ENCODE peak calls at places on chromosomes 5 and 9, in eight cellular contexts. One of them, this sample, is unnamed.

GRCh38 chr5:172150514-172151425 is 37.3 kb downstream of the STK10 start:
- DNase-seq in GM12892: peak
- DNase-seq in H1: no peak
- DNase-seq in ovary: no peak
- DNase-seq in IMR-90: peak
- DNase-seq in NB4: peak
- DNase-seq in HepG2: no peak
- DNase-seq in breast epithelium: no peak
- DNase-seq in this sample: peak

GRCh38 chr5:136374003-136374402 is 8.7 kb upstream of the TRPC7 start:
- DNase-seq in IMR-90: peak
- DNase-seq in H1: no peak
- DNase-seq in breast epithelium: no peak
- DNase-seq in NB4: peak
- DNase-seq in HepG2: peak
- DNase-seq in GM12892: no peak
- DNase-seq in ovary: no peak
- DNase-seq in this sample: peak

GRCh38 chr9:82117528-82117927 is 129.0 kb downstream of the SPATA31D1 start:
- DNase-seq in IMR-90: no peak
- DNase-seq in ovary: no peak
- DNase-seq in breast epithelium: no peak
- DNase-seq in GM12892: no peak
- DNase-seq in H1: no peak
- DNase-seq in NB4: no peak
- DNase-seq in HepG2: no peak
- DNase-seq in this sample: no peak

GRCh38 chr5:170917113-170917512 is 55.3 kb downstream of the RANBP17 start:
- DNase-seq in NB4: no peak
- DNase-seq in IMR-90: no peak
- DNase-seq in breast epithelium: no peak
- DNase-seq in H1: no peak
- DNase-seq in HepG2: no peak
- DNase-seq in GM12892: no peak
- DNase-seq in ovary: no peak
- DNase-seq in this sample: no peak

GRCh38 chr5:8061140-8061469 is 192.2 kb downstream of the MTRR start:
- DNase-seq in breast epithelium: no peak
- DNase-seq in IMR-90: no peak
- DNase-seq in GM12892: no peak
- DNase-seq in ovary: no peak
- DNase-seq in NB4: no peak
- DNase-seq in H1: no peak
- DNase-seq in HepG2: no peak
- DNase-seq in this sample: no peak

GRCh38 chr9:133441571-133441970 is 18.2 kb upstream of the CACFD1 start:
- DNase-seq in breast epithelium: no peak
- DNase-seq in NB4: peak
- DNase-seq in ovary: no peak
- DNase-seq in HepG2: no peak
- DNase-seq in H1: no peak
- DNase-seq in GM12892: no peak
- DNase-seq in IMR-90: no peak
- DNase-seq in this sample: no peak

GRCh38 chr5:126446498-126447224 is 23.5 kb downstream of the GRAMD2B start:
- DNase-seq in H1: no peak
- DNase-seq in IMR-90: peak
- DNase-seq in NB4: no peak
- DNase-seq in HepG2: no peak
- DNase-seq in breast epithelium: no peak
- DNase-seq in ovary: no peak
- DNase-seq in GM12892: no peak
- DNase-seq in this sample: no peak

GRCh38 chr5:112923148-112923917 is 1.3 kb upstream of the REEP5 start:
- DNase-seq in H1: no peak
- DNase-seq in HepG2: no peak
- DNase-seq in ovary: no peak
- DNase-seq in NB4: peak
- DNase-seq in GM12892: peak
- DNase-seq in IMR-90: no peak
- DNase-seq in breast epithelium: no peak
- DNase-seq in this sample: no peak

GRCh38 chr9:91395553-91396470 is 27.8 kb downstream of the NFIL3 start:
- DNase-seq in IMR-90: peak
- DNase-seq in NB4: peak
- DNase-seq in H1: no peak
- DNase-seq in ovary: no peak
- DNase-seq in HepG2: no peak
- DNase-seq in GM12892: no peak
- DNase-seq in breast epithelium: no peak
- DNase-seq in this sample: no peak

GRCh38 chr5:151086905-151087360 is 6.1 kb upstream of the TNIP1 start:
- DNase-seq in breast epithelium: no peak
- DNase-seq in H1: no peak
- DNase-seq in IMR-90: peak
- DNase-seq in ovary: no peak
- DNase-seq in NB4: no peak
- DNase-seq in HepG2: no peak
- DNase-seq in GM12892: peak
- DNase-seq in this sample: no peak

GRCh38 chr9:85302860-85303779 is 438.6 kb downstream of the AGTPBP1 start:
- DNase-seq in H1: no peak
- DNase-seq in HepG2: no peak
- DNase-seq in IMR-90: no peak
- DNase-seq in breast epithelium: no peak
- DNase-seq in ovary: no peak
- DNase-seq in GM12892: no peak
- DNase-seq in NB4: no peak
- DNase-seq in this sample: no peak

GRCh38 chr5:108521841-108522506 is 140.1 kb upstream of the FBXL17 start:
- DNase-seq in IMR-90: peak
- DNase-seq in GM12892: no peak
- DNase-seq in HepG2: peak
- DNase-seq in breast epithelium: no peak
- DNase-seq in H1: no peak
- DNase-seq in NB4: peak
- DNase-seq in ovary: no peak
- DNase-seq in this sample: peak

GRCh38 chr5:39355324-39355723 is 9.0 kb downstream of the C9 start:
- DNase-seq in IMR-90: no peak
- DNase-seq in NB4: no peak
- DNase-seq in HepG2: no peak
- DNase-seq in GM12892: no peak
- DNase-seq in H1: no peak
- DNase-seq in ovary: no peak
- DNase-seq in breast epithelium: no peak
- DNase-seq in this sample: no peak

GRCh38 chr9:27131731-27132130 is 22.7 kb downstream of the TEK start:
- DNase-seq in breast epithelium: no peak
- DNase-seq in IMR-90: peak
- DNase-seq in HepG2: no peak
- DNase-seq in NB4: no peak
- DNase-seq in GM12892: no peak
- DNase-seq in ovary: no peak
- DNase-seq in H1: no peak
- DNase-seq in this sample: no peak

GRCh38 chr5:76529464-76530344 is 93.5 kb downstream of the F2RL2 start:
- DNase-seq in GM12892: no peak
- DNase-seq in IMR-90: no peak
- DNase-seq in NB4: no peak
- DNase-seq in breast epithelium: no peak
- DNase-seq in ovary: no peak
- DNase-seq in HepG2: peak
- DNase-seq in H1: no peak
- DNase-seq in this sample: peak

GRCh38 chr5:139385061-139385889 is 2.2 kb upstream of the SLC23A1 start:
- DNase-seq in H1: no peak
- DNase-seq in IMR-90: no peak
- DNase-seq in GM12892: no peak
- DNase-seq in HepG2: peak
- DNase-seq in breast epithelium: no peak
- DNase-seq in NB4: peak
- DNase-seq in ovary: no peak
- DNase-seq in this sample: peak

GRCh38 chr9:136578620-136578914 is 32.7 kb upstream of the NOTCH1 start:
- DNase-seq in HepG2: no peak
- DNase-seq in breast epithelium: no peak
- DNase-seq in IMR-90: no peak
- DNase-seq in H1: no peak
- DNase-seq in GM12892: no peak
- DNase-seq in ovary: no peak
- DNase-seq in NB4: no peak
- DNase-seq in this sample: no peak

GRCh38 chr5:67221487-67222242 is 25.1 kb upstream of the CD180 start:
- DNase-seq in breast epithelium: no peak
- DNase-seq in IMR-90: no peak
- DNase-seq in H1: no peak
- DNase-seq in GM12892: peak
- DNase-seq in ovary: no peak
- DNase-seq in NB4: no peak
- DNase-seq in HepG2: no peak
- DNase-seq in this sample: no peak

GRCh38 chr9:121288874-121289553 is 21.1 kb downstream of the GSN start:
- DNase-seq in GM12892: no peak
- DNase-seq in HepG2: peak
- DNase-seq in ovary: peak
- DNase-seq in NB4: no peak
- DNase-seq in breast epithelium: peak
- DNase-seq in H1: peak
- DNase-seq in IMR-90: peak
- DNase-seq in this sample: no peak
- TF ChIP-seq POLR2A in GM12892: no peak
- TF ChIP-seq POLR2A in HepG2: no peak
- TF ChIP-seq POLR2A in ovary: no peak
- TF ChIP-seq POLR2A in NB4: no peak
- TF ChIP-seq POLR2A in breast epithelium: no peak
- TF ChIP-seq POLR2A in H1: no peak
- TF ChIP-seq POLR2A in IMR-90: no peak
- TF ChIP-seq POLR2A in this sample: no peak

DNA sequence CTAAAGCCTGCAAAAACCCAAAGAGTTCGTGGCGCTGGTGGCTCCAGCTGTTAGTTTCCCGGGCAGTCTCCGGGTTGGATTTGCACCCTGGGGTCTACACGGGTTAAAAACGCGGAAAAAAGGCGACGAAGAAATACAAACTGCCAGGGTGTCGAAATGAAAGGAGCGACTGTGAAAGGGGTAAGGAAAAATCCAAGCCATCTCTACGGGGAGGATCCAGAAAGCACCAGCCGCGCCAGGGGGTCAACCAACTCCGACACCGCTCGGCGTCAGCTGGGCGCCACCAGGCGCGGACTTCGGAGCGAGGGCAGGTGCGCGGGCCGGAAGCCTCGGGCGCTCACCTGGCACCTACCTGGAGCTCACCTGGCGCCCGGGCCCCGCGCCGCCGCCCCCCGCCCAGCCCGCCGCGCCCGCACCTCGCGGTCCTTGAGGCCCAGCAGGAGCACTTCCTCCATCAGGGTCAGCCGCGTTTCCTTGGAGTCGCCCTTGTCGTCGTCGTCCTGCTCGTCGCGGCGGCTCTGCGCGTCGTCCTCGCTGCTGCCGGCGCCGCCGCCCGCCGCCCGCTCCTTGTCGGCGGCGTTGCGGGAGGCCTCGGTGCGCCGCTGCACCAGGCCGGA is 617 bp downstream of the GOLPH3 start:
- DNase-seq in IMR-90: peak
- DNase-seq in NB4: peak
- DNase-seq in GM12892: peak
- DNase-seq in ovary: peak
- DNase-seq in H1: peak
- DNase-seq in breast epithelium: peak
- DNase-seq in HepG2: peak
- DNase-seq in this sample: peak
- TF ChIP-seq POLR2A in IMR-90: no peak
- TF ChIP-seq POLR2A in NB4: no peak
- TF ChIP-seq POLR2A in GM12892: no peak
- TF ChIP-seq POLR2A in ovary: no peak
- TF ChIP-seq POLR2A in H1: peak
- TF ChIP-seq POLR2A in breast epithelium: no peak
- TF ChIP-seq POLR2A in HepG2: peak
- TF ChIP-seq POLR2A in this sample: no peak

DNA sequence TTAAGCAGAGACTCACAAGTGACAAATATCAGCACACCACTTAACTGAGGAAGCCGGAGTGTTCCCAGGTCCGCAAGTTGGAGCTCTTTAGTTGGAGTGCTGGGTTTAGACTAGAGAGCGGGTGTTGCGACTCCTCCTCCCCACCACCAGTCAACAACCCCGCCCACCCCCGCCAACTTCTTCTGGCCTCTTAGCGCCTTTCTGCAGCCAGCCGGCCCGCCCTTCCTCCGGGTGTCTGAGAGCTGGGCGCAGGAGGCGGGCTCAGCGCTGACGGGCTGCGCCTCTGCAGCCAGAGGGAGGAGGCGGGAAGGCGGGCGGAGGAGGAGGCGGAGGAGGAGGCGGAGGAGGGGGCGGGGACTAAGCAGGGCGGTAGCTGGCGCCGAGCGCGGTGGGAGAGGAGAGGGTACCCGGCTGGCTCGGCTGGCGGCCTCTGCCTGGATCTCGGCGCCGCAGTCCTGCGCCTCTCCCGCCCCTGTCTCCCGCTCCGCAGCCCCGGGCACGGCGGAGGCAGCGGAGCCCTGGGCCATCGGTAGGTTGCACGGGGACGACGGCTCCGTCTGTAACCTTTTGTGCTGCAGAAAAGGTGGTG is at the start of gene MACIR:
- DNase-seq in IMR-90: peak
- DNase-seq in HepG2: peak
- DNase-seq in breast epithelium: peak
- DNase-seq in NB4: peak
- DNase-seq in GM12892: peak
- DNase-seq in H1: peak
- DNase-seq in ovary: peak
- DNase-seq in this sample: peak
- TF ChIP-seq POLR2A in IMR-90: peak
- TF ChIP-seq POLR2A in HepG2: peak
- TF ChIP-seq POLR2A in breast epithelium: no peak
- TF ChIP-seq POLR2A in NB4: peak
- TF ChIP-seq POLR2A in GM12892: peak
- TF ChIP-seq POLR2A in H1: peak
- TF ChIP-seq POLR2A in ovary: no peak
- TF ChIP-seq POLR2A in this sample: peak

GRCh38 chr9:70485273-70485858 is 70.9 kb upstream of the KLF9 start:
- DNase-seq in GM12892: no peak
- DNase-seq in ovary: no peak
- DNase-seq in breast epithelium: no peak
- DNase-seq in IMR-90: no peak
- DNase-seq in H1: no peak
- DNase-seq in HepG2: no peak
- DNase-seq in NB4: no peak
- DNase-seq in this sample: peak
- TF ChIP-seq POLR2A in GM12892: no peak
- TF ChIP-seq POLR2A in ovary: no peak
- TF ChIP-seq POLR2A in breast epithelium: no peak
- TF ChIP-seq POLR2A in IMR-90: no peak
- TF ChIP-seq POLR2A in H1: no peak
- TF ChIP-seq POLR2A in HepG2: no peak
- TF ChIP-seq POLR2A in NB4: no peak
- TF ChIP-seq POLR2A in this sample: peak

DNA sequence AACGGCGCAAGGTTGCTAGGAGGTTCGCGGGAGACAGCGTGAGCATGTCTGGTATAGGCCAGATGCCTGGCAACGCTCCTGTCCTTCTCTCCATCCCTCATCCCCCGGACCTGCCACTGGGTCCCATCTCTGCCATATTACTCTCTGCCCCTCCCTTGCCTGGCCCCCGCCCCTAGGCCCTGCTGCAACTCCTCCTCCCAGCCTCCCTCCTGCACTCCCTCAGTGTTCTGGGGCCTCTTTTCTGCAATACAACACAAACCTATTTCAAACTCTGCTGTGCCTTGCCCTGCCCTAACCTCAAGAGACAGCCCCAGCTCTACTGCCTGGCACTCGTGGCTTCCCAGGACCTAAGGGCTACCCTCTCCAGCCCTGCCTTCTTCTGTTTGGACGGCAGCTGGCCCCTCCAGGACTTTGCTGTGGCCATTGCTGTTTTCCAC is 8.9 kb upstream of the DBN1 start:
- DNase-seq in IMR-90: no peak
- DNase-seq in H1: no peak
- DNase-seq in NB4: no peak
- DNase-seq in GM12892: no peak
- DNase-seq in HepG2: no peak
- DNase-seq in breast epithelium: no peak
- DNase-seq in ovary: no peak
- DNase-seq in this sample: no peak
- TF ChIP-seq POLR2A in IMR-90: peak
- TF ChIP-seq POLR2A in H1: no peak
- TF ChIP-seq POLR2A in NB4: no peak
- TF ChIP-seq POLR2A in GM12892: no peak
- TF ChIP-seq POLR2A in HepG2: no peak
- TF ChIP-seq POLR2A in breast epithelium: no peak
- TF ChIP-seq POLR2A in ovary: no peak
- TF ChIP-seq POLR2A in this sample: no peak

This sample was measured in erythroblast.